ENCODE peak calls at places on chromosome 12, in four cellular contexts. W is HCT116, F is WTC11, V is HEK293T. I is an unnamed sample.
A peak's percentile ranks its signal among the peaks of the same experiment; 100 is the strongest.

GRCh38 chr12:50055831-50056628 is 1.4 kb upstream of the ASIC1 start:
- DNase-seq in W (peak; percentile 48), F (peak; percentile 72), V (peak; percentile 65), I (peak; percentile 82)

GRCh38 chr12:111322336-111323250 is 46.3 kb downstream of the PHETA1 start:
- DNase-seq in W (no peak), F (no peak), V (no peak), I (no peak)

GRCh38 chr12:55718020-55718419 is 2.2 kb upstream of the RDH5 start:
- DNase-seq in W (no peak), F (peak; percentile 47), V (no peak), I (no peak)

GRCh38 chr12:111174283-111175108 is 194.4 kb downstream of the PHETA1 start:
- DNase-seq in W (peak; percentile 4), F (peak; percentile 24), V (no peak), I (no peak)

GRCh38 chr12:128947199-128947598 is 93.9 kb downstream of the GLT1D1 start:
- DNase-seq in W (no peak), F (no peak), V (no peak), I (no peak)

GRCh38 chr12:115657081-115658013 is 620.1 kb downstream of the MED13L start:
- DNase-seq in W (no peak), F (no peak), V (no peak), I (no peak)

GRCh38 chr12:13095266-13095995 is 8.0 kb downstream of the GSG1 start:
- DNase-seq in W (no peak), F (no peak), V (no peak), I (no peak)

GRCh38 chr12:66152732-66153131 is 17.1 kb downstream of the TMBIM4 start:
- DNase-seq in W (no peak), F (no peak), V (no peak), I (no peak)

GRCh38 chr12:40106202-40106533 is 287 bp upstream of the SLC2A13 start:
- DNase-seq in W (no peak), F (no peak), V (no peak), I (no peak)

GRCh38 chr12:91434081-91434480 is 251.5 kb upstream of the DCN start:
- DNase-seq in W (no peak), F (no peak), V (no peak), I (no peak)

GRCh38 chr12:130083002-130083401 is 79.3 kb upstream of the FZD10 start:
- DNase-seq in W (no peak), F (no peak), V (no peak), I (no peak)

GRCh38 chr12:92472198-92472597 is 230.6 kb upstream of the PLEKHG7 start:
- DNase-seq in W (no peak), F (no peak), V (no peak), I (no peak)

GRCh38 chr12:8844665-8845064 is 22.2 kb downstream of the A2ML1 start:
- DNase-seq in W (no peak), F (no peak), V (no peak), I (no peak)

GRCh38 chr12:75969768-75970167 is 61.8 kb downstream of the PHLDA1 start:
- DNase-seq in W (no peak), F (peak; percentile 44), V (no peak), I (peak; percentile 38)

GRCh38 chr12:97160277-97160676 is 253.2 kb downstream of the NEDD1 start:
- DNase-seq in W (no peak), F (no peak), V (no peak), I (no peak)

GRCh38 chr12:31465002-31465401 is 125.9 kb downstream of the DENND5B start:
- DNase-seq in W (no peak), F (no peak), V (no peak), I (no peak)

DNA sequence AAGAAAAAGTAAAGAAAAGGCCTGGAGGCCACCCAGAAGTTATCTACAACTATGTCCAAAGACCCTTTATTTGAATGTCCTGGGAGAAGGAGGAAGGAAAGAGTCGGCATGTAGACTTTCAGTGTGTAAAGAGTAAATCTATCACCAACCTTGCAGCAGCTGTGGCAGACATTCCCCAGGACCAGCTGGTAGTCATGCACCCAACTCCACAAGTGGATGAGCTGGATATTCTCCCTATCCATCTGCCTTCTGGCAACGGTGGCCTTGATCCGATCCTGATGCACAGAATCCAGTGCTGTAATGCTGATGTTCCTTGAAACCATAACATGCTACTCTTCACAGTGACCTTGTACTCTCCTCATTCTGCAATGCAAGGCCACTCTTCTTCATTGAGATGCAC is 27.3 kb downstream of the KRT76 start:
- DNase-seq in W (no peak), F (no peak), V (no peak), I (no peak)
- TF ChIP-seq SP1 in W (no peak), F (no peak), V (no peak), I (no peak)

GRCh38 chr12:109677323-109677722 is 36.3 kb upstream of the FAM222A start:
- DNase-seq in W (no peak), F (no peak), V (no peak), I (no peak)
- TF ChIP-seq SP1 in W (no peak), F (no peak), V (no peak), I (no peak)

GRCh38 chr12:47967461-47968430 is 4.3 kb downstream of the TMEM106C start:
- DNase-seq in W (no peak), F (no peak), V (no peak), I (no peak)
- TF ChIP-seq SP1 in W (no peak), F (no peak), V (no peak), I (peak; percentile 11)

GRCh38 chr12:107207931-107208515 is 114.7 kb upstream of the CRY1 start:
- DNase-seq in W (no peak), F (no peak), V (no peak), I (no peak)
- TF ChIP-seq SP1 in W (no peak), F (no peak), V (no peak), I (no peak)

DNA sequence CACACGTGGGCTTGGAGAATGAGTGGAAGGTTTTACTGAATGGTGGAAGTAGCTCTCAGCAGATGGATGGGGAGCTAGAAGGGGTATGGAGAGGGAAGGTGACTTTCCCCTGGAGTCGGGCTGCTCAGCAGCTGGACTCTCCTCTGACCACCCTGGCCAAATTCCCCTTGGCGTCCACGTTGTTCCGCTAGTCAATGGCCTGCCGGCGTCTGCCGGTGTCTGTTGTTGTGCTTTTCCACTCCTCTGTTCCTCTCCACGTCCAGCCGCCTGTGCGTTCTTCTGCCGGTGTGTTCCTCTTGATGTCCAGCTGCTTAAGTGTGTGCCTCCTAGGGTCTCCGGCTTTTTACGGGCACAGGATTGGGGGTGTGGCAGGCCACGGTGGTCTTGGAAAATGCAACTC is 203.5 kb downstream of the MYRFL start:
- DNase-seq in W (no peak), F (no peak), V (no peak), I (no peak)
- TF ChIP-seq SP1 in W (no peak), F (no peak), V (no peak), I (no peak)

GRCh38 chr12:124679047-124679446 is 111.6 kb upstream of the NCOR2 start:
- DNase-seq in W (no peak), F (no peak), V (no peak), I (no peak)

GRCh38 chr12:124680863-124681778 is 113.7 kb upstream of the NCOR2 start:
- DNase-seq in W (peak; percentile 79), F (peak; percentile 39), V (peak; percentile 36), I (no peak)

GRCh38 chr12:124677552-124678356 is 110.3 kb upstream of the NCOR2 start:
- DNase-seq in W (no peak), F (no peak), V (no peak), I (no peak)

GRCh38 chr12:124678421-124678893 is 111.0 kb upstream of the NCOR2 start:
- DNase-seq in W (no peak), F (no peak), V (no peak), I (no peak)

DNA sequence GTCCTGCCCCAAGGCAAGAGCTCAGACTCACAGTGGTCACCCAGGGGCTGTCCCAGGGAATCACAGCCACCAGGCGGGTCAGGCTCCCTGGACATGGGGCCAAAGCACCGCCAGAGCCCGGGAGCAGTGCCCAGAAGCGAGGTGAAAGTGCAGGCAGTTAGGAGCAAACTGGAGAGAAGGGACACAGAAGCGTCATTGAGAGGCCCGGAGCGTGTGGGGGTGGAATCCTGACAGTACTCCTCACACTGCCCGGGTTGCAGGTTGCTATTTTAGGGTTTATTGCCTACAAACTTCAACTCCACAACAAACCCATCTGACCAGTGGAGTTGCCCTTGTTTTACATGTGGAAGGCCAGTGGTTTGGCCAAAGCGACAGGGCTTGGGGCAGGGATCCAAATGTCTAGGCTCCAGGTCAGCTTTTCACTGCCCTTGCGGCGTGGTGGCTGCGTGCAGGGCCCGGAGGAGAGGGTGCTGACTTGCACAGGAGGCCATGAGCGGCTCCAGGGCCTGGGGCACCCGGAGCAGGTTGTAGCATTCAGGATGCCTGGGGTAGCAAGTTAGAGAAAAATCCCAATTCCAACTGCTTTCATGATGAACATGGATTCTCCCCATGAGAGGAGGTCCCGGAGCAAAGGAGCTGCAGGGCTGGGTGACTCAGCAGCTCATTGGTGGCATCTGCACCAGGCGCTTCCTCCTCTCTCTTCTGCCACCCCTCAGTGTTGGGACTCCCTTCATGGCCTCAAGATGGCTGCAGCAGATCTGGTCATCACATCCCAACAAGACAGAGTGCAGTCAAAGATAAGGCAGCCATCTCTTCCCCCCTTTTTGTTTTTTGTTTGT is 112.3 kb upstream of the NCOR2 start:
- DNase-seq in W (no peak), F (no peak), V (no peak), I (no peak)
- TF ChIP-seq SP1 in W (no peak), F (no peak), V (no peak), I (no peak)

I was measured in H1.